ENCODE peak calls at places on chromosome 12, in four cellular contexts. B, I, J and E are unnamed samples.

GRCh38 chr12:132517740-132518100 is 27.8 kb downstream of the FBRSL1 start:
- DNase-seq in J (no peak), I (no peak), B (no peak), E (no peak)

GRCh38 chr12:12428961-12429657 is 72.2 kb downstream of the BORCS5 start:
- DNase-seq in B (no peak), I (no peak), J (no peak), E (no peak)

GRCh38 chr12:130989391-130989790 is 35.7 kb downstream of the ADGRD1 start:
- DNase-seq in I (no peak), J (no peak), B (no peak), E (no peak)

GRCh38 chr12:85468356-85469157 is 188.5 kb downstream of the ALX1 start:
- DNase-seq in J (peak), I (peak), B (peak), E (peak)

GRCh38 chr12:78062781-78063180 is 232.1 kb downstream of the NAV3 start:
- DNase-seq in I (peak), J (peak), B (no peak), E (peak)

GRCh38 chr12:94873368-94874085 is 130.0 kb downstream of the NDUFA12 start:
- DNase-seq in B (no peak), J (no peak), I (no peak), E (no peak)

GRCh38 chr12:11714626-11715025 is 65.2 kb downstream of the ETV6 start:
- DNase-seq in J (no peak), I (no peak), B (no peak), E (no peak)

GRCh38 chr12:115257791-115258190 is 573.8 kb upstream of the TBX3 start:
- DNase-seq in J (peak), B (no peak), I (peak), E (peak)

GRCh38 chr12:6044082-6044481 is 80.4 kb downstream of the VWF start:
- DNase-seq in B (no peak), J (peak), I (no peak), E (no peak)

GRCh38 chr12:80293347-80293746 is 150.7 kb upstream of the PTPRQ start:
- DNase-seq in J (no peak), B (no peak), I (no peak), E (no peak)

GRCh38 chr12:117552971-117553370 is 191.5 kb upstream of the NOS1 start:
- DNase-seq in B (no peak), J (no peak), I (no peak), E (no peak)

GRCh38 chr12:44317651-44318126 is 481.8 kb downstream of the TMEM117 start:
- DNase-seq in J (peak), B (peak), I (peak), E (peak)

DNA sequence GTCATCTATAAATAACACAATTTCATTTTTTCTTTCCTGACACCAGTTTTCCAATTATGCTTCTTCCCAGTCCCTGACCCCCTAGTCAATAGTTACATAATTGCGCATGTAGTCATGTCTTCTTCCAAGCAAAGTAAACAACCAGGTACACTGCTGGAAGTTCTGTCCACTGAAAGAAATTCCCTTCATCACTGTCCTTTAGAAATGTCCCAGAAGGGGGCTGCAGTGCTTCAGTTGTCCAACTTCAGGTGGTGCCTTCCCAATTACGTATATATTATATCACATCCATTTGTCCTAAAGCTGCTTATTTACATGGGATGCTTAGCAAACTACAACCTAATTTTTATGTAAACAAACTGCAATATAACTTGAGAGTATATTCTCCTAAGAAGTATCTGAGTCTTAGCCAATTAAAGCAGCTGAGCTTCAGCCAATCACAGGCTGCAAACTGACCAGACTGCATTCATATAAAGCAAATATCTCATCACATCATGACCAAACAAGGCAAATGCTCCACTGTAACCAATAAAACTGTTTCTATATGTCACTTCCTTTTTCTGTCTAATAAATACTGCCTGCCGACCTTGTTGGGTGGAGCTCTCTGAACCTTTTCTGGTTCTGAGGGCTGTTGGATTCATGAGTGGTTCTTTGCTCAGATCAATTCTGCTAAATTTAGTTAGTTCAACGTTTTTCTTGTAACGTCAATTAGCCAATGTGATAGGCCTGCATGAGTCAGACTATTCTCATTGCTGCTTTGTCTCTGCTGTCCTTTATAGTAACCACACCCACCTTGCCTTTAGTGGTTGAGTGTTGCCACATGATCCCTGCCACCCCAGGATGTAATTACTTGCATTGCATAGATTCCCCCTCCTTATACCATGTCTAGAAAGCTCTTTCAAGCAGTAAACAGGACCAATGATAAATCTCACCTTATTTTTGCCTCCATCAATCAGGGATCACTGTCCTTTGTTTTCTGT is 239.3 kb downstream of the ALG10B start:
- DNase-seq in J (no peak), I (no peak), B (no peak), E (no peak)
- TF ChIP-seq CTCF in J (no peak), I (no peak), B (no peak), E (no peak)

GRCh38 chr12:14852880-14853279 is 9.6 kb upstream of the ART4 start:
- DNase-seq in J (no peak), B (no peak), I (no peak), E (no peak)

GRCh38 chr12:14850929-14851663 is 7.8 kb upstream of the ART4 start:
- DNase-seq in J (no peak), B (no peak), I (no peak), E (no peak)

GRCh38 chr12:14853966-14854365 is 10.6 kb upstream of the ART4 start:
- DNase-seq in B (no peak), J (no peak), I (no peak), E (peak)

GRCh38 chr12:14858513-14858912 is 15.2 kb upstream of the ART4 start:
- DNase-seq in I (no peak), B (no peak), J (no peak), E (no peak)

GRCh38 chr12:14854586-14855163 is 11.3 kb upstream of the ART4 start:
- DNase-seq in J (peak), I (peak), B (no peak), E (peak)
- TF ChIP-seq CTCF in J (no peak), I (no peak), B (no peak), E (no peak)

GRCh38 chr12:16453319-16453718 is 105.9 kb downstream of the MGST1 start:
- DNase-seq in B (no peak), J (no peak), I (no peak), E (no peak)

GRCh38 chr12:16454481-16454880 is 107.0 kb downstream of the MGST1 start:
- DNase-seq in J (peak), B (no peak), I (peak), E (peak)

GRCh38 chr12:16449459-16449858 is 102.0 kb downstream of the MGST1 start:
- DNase-seq in J (no peak), B (no peak), I (no peak), E (peak)
- TF ChIP-seq CTCF in J (peak), B (no peak), I (peak), E (no peak)

DNA sequence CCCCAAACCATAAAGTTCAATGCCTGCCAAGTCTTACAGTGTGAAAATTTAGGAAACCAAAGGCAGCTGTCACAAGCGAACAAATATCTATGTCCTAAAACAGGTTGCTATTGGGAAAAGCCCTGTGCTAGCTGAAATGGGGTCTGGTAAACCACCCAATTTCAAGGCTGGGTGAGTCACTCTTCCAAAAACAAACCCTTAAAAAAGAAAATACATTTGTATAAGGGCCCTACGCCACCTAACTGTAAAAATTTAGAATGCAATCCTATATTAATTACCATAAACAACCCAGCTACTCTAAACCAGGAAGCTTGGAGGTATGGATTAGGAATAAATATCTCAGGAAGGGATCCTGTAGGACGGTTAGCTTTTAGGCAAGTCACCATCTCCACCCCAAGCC is 32.1 kb downstream of the PRMT8 start:
- DNase-seq in B (no peak), J (no peak), I (no peak), E (peak)
- TF ChIP-seq CTCF in B (no peak), J (peak), I (peak), E (peak)

GRCh38 chr12:47200446-47200845 is 120.7 kb upstream of the AMIGO2 start:
- DNase-seq in B (no peak), I (no peak), J (no peak), E (no peak)
- TF ChIP-seq CTCF in B (no peak), I (no peak), J (no peak), E (no peak)

GRCh38 chr12:109961612-109962011 is 34.6 kb downstream of the GIT2 start:
- DNase-seq in B (no peak), I (no peak), J (peak), E (no peak)

GRCh38 chr12:109963743-109964429 is 32.3 kb downstream of the GIT2 start:
- DNase-seq in J (peak), B (no peak), I (peak), E (peak)

GRCh38 chr12:109961201-109961600 is 35.0 kb downstream of the GIT2 start:
- DNase-seq in I (no peak), B (no peak), J (no peak), E (peak)

GRCh38 chr12:109963330-109963729 is 32.8 kb downstream of the GIT2 start:
- DNase-seq in B (no peak), I (no peak), J (no peak), E (no peak)

DNA sequence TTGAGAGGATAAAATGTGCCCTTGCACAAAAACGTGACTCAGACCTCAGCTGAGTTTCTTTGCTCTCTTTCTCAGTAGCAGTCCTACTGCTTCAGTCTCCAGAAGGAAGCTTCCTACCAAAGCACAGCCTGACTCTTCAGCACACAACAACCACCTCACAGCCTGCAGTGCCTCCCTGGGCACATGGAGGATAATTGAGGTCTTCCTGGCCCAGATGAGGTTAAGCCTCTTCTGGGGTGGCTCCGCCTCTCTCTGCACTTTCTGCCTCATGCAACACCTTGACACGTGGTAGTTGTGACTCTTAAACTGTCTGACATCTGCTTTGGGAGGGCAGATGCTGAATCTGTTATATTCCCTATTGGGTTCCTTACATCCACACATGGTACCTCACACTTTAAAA is 33.8 kb downstream of the GIT2 start:
- DNase-seq in I (no peak), J (no peak), B (no peak), E (no peak)
- TF ChIP-seq CTCF in I (no peak), J (no peak), B (no peak), E (no peak)

DNA sequence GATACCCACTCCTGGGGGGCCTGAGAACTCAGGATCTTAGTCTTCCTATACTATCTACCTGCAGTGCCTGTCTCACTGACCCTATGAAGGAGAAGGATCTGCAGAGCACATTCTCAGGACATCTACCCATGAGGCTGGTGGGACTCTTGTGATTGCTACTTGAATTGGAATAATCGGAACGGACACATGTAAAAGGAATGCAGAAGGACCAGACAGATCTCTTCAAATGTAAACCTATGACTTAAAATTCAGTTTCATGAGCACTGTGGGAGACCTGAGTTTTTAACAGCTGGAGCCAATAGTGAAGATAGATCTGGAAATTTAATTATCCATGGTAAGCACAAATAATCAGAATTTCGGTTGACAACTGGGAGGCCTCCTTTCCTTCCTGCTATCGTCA is 35.2 kb upstream of the CPSF6 start:
- DNase-seq in I (no peak), J (no peak), B (no peak), E (no peak)
- TF ChIP-seq CTCF in I (no peak), J (no peak), B (no peak), E (no peak)

DNA sequence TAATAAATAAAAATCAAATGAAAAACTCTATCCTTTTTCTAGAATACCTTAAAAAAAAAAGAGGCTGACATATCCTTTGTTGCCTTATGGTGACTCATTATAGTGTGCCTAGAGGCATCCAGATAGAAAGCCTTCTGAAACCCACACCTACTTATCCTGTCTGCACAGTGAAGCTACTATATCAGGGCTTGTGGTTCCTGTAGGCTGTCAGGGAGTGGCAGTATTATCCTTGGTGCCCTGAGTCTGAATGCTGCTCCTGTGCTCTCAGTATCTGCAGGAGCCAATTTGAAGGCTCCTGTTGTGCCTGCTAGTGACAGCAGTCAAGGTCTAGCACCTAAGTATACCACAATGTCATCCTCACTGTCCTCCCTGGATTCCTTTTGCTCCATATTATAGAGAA is 168.4 kb upstream of the AVPR1A start:
- DNase-seq in J (peak), B (no peak), I (no peak), E (peak)
- TF ChIP-seq CTCF in J (no peak), B (no peak), I (no peak), E (no peak)